ENCODE peak calls at places on chromosome 5, in seven cellular contexts. M, Z, O, I, V, C and Y are unnamed samples.

GRCh38 chr5:142097681-142098080 is 10.9 kb upstream of the NDFIP1 start:
- DNase-seq in M (peak), Z (no peak), O (no peak), I (no peak), V (no peak), C (no peak), Y (no peak)

GRCh38 chr5:146699129-146699528 is 179.4 kb downstream of the PPP2R2B start:
- DNase-seq in M (no peak), Z (no peak), O (no peak), I (no peak), V (no peak), C (no peak), Y (no peak)

GRCh38 chr5:14414007-14414406 is 167.6 kb upstream of the OTULINL start:
- DNase-seq in M (no peak), Z (no peak), O (no peak), I (no peak), V (no peak), C (no peak), Y (no peak)

GRCh38 chr5:139396691-139397090 is 1.8 kb upstream of the PROB1 start:
- DNase-seq in M (no peak), Z (no peak), O (no peak), I (no peak), V (no peak), C (no peak), Y (no peak)

GRCh38 chr5:14946813-14947640 is 75.4 kb upstream of the ANKH start:
- DNase-seq in M (peak), Z (no peak), O (peak), I (no peak), V (no peak), C (no peak), Y (no peak)

GRCh38 chr5:74290634-74291033 is 349.9 kb downstream of the ENC1 start:
- DNase-seq in M (peak), Z (no peak), O (no peak), I (no peak), V (no peak), C (no peak), Y (no peak)

GRCh38 chr5:159051431-159052281 is 48.1 kb downstream of the EBF1 start:
- DNase-seq in M (peak), Z (peak), O (no peak), I (no peak), V (peak), C (no peak), Y (no peak)

GRCh38 chr5:172910828-172911627 is 48.2 kb upstream of the RPL26L1 start:
- DNase-seq in M (peak), Z (peak), O (no peak), I (no peak), V (peak), C (no peak), Y (peak)

GRCh38 chr5:39399135-39400036 is 25.4 kb downstream of the DAB2 start:
- DNase-seq in M (peak), Z (peak), O (peak), I (peak), V (no peak), C (no peak), Y (peak)

GRCh38 chr5:76196886-76197489 is 113.8 kb downstream of the SV2C start:
- DNase-seq in M (no peak), Z (no peak), O (no peak), I (no peak), V (no peak), C (no peak), Y (no peak)

GRCh38 chr5:131364507-131365050 is 100.7 kb downstream of the CDC42SE2 start:
- DNase-seq in M (no peak), Z (no peak), O (no peak), I (no peak), V (no peak), C (no peak), Y (no peak)